ENCODE peak calls at places on chromosome 14, in four cellular contexts. D, P, B and K are unnamed samples.

GRCh38 chr14:104821229-104821945 is 20.5 kb downstream of the ZBTB42 start:
- DNase-seq in D (no peak), P (no peak), B (no peak), K (no peak)

GRCh38 chr14:101780887-101781239 is 19.4 kb downstream of the PPP2R5C start:
- DNase-seq in D (no peak), P (no peak), B (peak; percentile 80), K (no peak)

GRCh38 chr14:40599726-40600125 is 1007.0 kb upstream of the LRFN5 start:
- DNase-seq in D (no peak), P (no peak), B (no peak), K (peak; percentile 37)

GRCh38 chr14:37232907-37233481 is 35.3 kb downstream of the MIPOL1 start:
- DNase-seq in D (no peak), P (peak; percentile 69), B (no peak), K (peak; percentile 79)

GRCh38 chr14:29745863-29746262 is 181.8 kb downstream of the PRKD1 start:
- DNase-seq in D (no peak), P (no peak), B (no peak), K (no peak)

GRCh38 chr14:75566752-75567151 is 11.7 kb upstream of the FLVCR2 start:
- DNase-seq in D (no peak), P (no peak), B (no peak), K (no peak)

GRCh38 chr14:102333795-102334415 is 14.4 kb downstream of the ZNF839 start:
- DNase-seq in D (no peak), P (no peak), B (no peak), K (no peak)

GRCh38 chr14:76780058-76780345 is 18.7 kb downstream of the VASH1 start:
- DNase-seq in D (no peak), P (no peak), B (peak; percentile 18), K (no peak)

GRCh38 chr14:88505621-88506020 is 49.2 kb downstream of the PTPN21 start:
- DNase-seq in D (no peak), P (no peak), B (no peak), K (no peak)

GRCh38 chr14:34098045-34098984 is 147.4 kb upstream of the EGLN3 start:
- DNase-seq in D (no peak), P (peak; percentile 29), B (peak; percentile 77), K (peak; percentile 82)

GRCh38 chr14:55794655-55795583 is 214.9 kb downstream of the KTN1 start:
- DNase-seq in D (no peak), P (peak; percentile 33), B (no peak), K (peak; percentile 89)

GRCh38 chr14:105324871-105325270 is 10.3 kb downstream of the PACS2 start:
- DNase-seq in D (no peak), P (no peak), B (peak; percentile 42), K (no peak)

GRCh38 chr14:96181188-96181762 is 23.4 kb upstream of the BDKRB2 start:
- DNase-seq in D (no peak), P (no peak), B (no peak), K (peak; percentile 29)

GRCh38 chr14:22482085-22482694 is 106.8 kb downstream of the DAD1 start:
- DNase-seq in D (no peak), P (no peak), B (no peak), K (no peak)

GRCh38 chr14:73786942-73787759 is 64.5 kb upstream of the PTGR2 start:
- DNase-seq in D (peak; percentile 55), P (peak; percentile 35), B (peak; percentile 86), K (no peak)

GRCh38 chr14:81625343-81625742 is 91.7 kb upstream of the SEL1L start:
- DNase-seq in D (no peak), P (no peak), B (no peak), K (peak; percentile 48)

GRCh38 chr14:76091036-76091435 is 60.7 kb upstream of the GPATCH2L start:
- DNase-seq in D (no peak), P (no peak), B (peak; percentile 61), K (no peak)

GRCh38 chr14:35404246-35404495 is 378 bp downstream of the NFKBIA start:
- DNase-seq in D (no peak), P (no peak), B (no peak), K (no peak)

GRCh38 chr14:92122351-92122677 is 545 bp downstream of the CPSF2 start:
- DNase-seq in D (no peak), P (peak; percentile 20), B (no peak), K (peak; percentile 25)

GRCh38 chr14:92121207-92121669 is 268 bp downstream of the NDUFB1 start:
- DNase-seq in D (no peak), P (peak; percentile 43), B (no peak), K (peak; percentile 18)

GRCh38 chr14:92122761-92123160 is 992 bp downstream of the CPSF2 start:
- DNase-seq in D (no peak), P (no peak), B (no peak), K (no peak)

DNA sequence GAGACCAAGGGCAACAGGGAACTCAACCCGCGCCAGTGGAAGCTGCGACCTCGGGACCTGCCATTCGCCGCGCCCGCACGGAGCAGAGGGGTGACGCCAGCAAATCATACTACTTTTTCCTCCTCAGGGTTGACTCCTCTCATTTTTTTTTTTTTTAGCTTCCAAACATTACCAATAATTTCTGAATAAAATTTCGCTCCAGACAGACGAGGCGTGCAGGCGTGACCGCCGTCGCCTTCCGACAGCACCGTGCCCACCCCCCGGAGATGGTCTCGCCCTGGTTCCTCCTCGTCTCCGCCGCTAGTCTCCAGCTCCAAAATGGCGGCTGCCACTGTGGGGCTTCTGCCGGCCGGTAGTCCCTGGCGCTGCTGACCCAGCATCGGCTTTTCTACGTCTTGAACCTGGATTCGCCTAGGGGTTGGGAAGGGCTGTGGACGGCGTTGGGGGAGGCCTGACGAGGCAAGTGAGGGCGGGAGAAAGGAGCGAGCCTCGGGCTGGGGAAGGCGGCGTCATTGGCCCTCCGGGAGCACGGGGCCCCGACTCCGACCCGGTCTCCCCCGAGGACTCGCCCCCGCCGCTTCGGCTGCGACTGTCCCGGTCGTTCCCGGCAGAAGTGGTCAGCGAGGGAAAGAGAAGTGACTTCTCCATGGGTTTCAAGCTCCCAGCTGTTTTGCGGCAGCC is at the start of the genes CPSF2 and NDUFB1:
- DNase-seq in D (peak; percentile 76), P (peak; percentile 72), B (peak; percentile 92), K (peak; percentile 51)
- H3K36me3 ChIP-seq in D (peaks cover 4% of the 10 kb centered on the region), P (peaks cover 2% of the 10 kb centered on the region), B (peaks cover 33% of the 10 kb centered on the region), K (peaks cover 2% of the 10 kb centered on the region)

DNA sequence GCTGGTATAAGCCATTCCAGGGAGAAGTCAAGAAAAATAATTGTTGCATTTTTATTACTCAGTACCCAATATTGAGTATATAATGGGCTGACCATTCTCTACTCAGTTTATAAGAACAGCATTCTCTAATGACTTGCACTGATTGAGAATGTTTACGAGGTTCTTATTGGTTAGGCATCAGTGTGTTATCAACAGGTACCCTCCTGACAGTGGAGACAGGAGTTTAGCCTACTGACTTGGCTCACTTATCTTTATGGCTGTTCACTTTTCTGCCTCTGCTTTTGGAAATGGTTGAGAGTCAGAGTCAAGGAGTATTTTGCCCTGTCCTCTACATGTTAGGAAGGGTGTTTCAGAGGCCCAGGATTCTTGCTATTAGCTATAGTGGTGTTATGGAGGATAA is 228.0 kb upstream of the RGS6 start:
- DNase-seq in D (no peak), P (no peak), B (no peak), K (no peak)
- H3K36me3 ChIP-seq in D (peaks cover 7% of the 10 kb centered on the region), P (peaks cover 5% of the 10 kb centered on the region), B (peaks cover 58% of the 10 kb centered on the region), K (peaks cover 3% of the 10 kb centered on the region)

GRCh38 chr14:65075628-65076325 is 26.5 kb downstream of the MAX start:
- DNase-seq in D (no peak), P (no peak), B (no peak), K (no peak)

GRCh38 chr14:65080954-65081747 is 21.2 kb downstream of the MAX start:
- DNase-seq in D (no peak), P (peak; percentile 22), B (no peak), K (no peak)

GRCh38 chr14:65079201-65079600 is 23.1 kb downstream of the MAX start:
- DNase-seq in D (no peak), P (no peak), B (no peak), K (no peak)

GRCh38 chr14:65077318-65077717 is 25.0 kb downstream of the MAX start:
- DNase-seq in D (no peak), P (no peak), B (no peak), K (no peak)

DNA sequence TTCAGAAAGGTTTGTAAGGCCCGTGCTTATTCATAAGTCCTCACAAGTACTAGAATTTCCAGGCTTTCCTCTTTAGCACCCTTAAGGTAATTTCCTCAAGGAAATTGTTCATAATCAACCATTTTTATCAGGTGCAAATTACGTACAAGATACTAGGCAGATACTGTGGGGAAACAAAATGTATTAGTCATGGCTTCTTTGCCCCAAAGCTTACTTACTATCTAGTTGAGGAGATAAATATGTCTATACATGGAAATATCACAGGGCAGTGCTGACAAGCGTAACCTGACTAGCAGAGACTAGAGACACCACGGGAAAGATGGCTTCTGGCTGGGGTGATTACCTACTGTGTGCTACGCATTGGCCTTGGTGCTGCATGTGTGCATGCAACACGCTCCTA is 22.5 kb downstream of the MAX start:
- DNase-seq in D (no peak), P (no peak), B (no peak), K (no peak)
- H3K36me3 ChIP-seq in D (peaks cover 42% of the 10 kb centered on the region), P (peaks cover 48% of the 10 kb centered on the region), B (peaks cover 76% of the 10 kb centered on the region), K (peaks cover 18% of the 10 kb centered on the region)

GRCh38 chr14:50475460-50475859 is 56.9 kb downstream of the MAP4K5 start:
- DNase-seq in D (no peak), P (peak; percentile 54), B (no peak), K (peak; percentile 75)

GRCh38 chr14:50471838-50472465 is 60.4 kb downstream of the MAP4K5 start:
- DNase-seq in D (no peak), P (no peak), B (no peak), K (no peak)

DNA sequence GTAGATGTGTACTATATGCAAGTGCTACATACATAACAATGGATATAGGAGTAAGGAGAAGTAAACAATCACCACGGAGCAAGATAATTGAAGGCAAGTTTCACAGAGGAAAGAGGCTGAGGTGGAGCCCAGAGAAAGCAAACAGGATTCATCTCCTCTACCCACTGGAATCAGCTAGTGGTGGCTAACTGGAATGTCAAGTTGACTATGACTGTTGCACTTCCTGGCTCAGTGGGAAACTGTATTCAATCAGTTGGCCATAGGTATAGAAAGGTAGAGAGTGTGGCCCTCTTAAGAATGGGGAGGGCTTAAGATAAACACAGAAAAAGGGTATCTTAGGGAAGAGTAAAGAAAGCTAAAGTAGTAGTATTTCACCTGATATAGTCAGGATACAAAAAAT is 62.4 kb downstream of the MAP4K5 start:
- DNase-seq in D (no peak), P (no peak), B (no peak), K (no peak)
- H3K36me3 ChIP-seq in D (peaks cover 34% of the 10 kb centered on the region), P (peaks cover 60% of the 10 kb centered on the region), B (peaks cover 84% of the 10 kb centered on the region), K (peaks cover 3% of the 10 kb centered on the region)